ENCODE peak calls at places on chromosome 18, in ten cellular contexts. A, C, B, Q, X, J, W, N, I and R are unnamed samples.

GRCh38 chr18:75265255-75265654 is 54.7 kb downstream of the TSHZ1 start:
- DNase-seq in A (no peak), C (no peak), B (no peak), Q (no peak), X (no peak), J (no peak), W (no peak), N (no peak), I (no peak), R (no peak)

GRCh38 chr18:51610481-51610880 is 413.0 kb upstream of the MEX3C start:
- DNase-seq in A (no peak), C (no peak), B (no peak), Q (no peak), X (no peak), J (no peak), W (no peak), N (no peak), I (no peak), R (no peak)

GRCh38 chr18:32439802-32440201 is 30.9 kb downstream of the GAREM1 start:
- DNase-seq in A (no peak), C (no peak), B (no peak), Q (no peak), X (no peak), J (no peak), W (peak; percentile 0), N (no peak), I (peak; percentile 9), R (no peak)

GRCh38 chr18:75159238-75159518 is 49.8 kb downstream of the PTGR3 start:
- DNase-seq in A (peak; percentile 45), C (no peak), B (no peak), Q (no peak), X (no peak), J (no peak), W (no peak), N (no peak), I (no peak), R (no peak)

GRCh38 chr18:9835796-9836195 is 50.0 kb upstream of the TXNDC2 start:
- DNase-seq in A (no peak), C (no peak), B (no peak), Q (no peak), X (no peak), J (no peak), W (no peak), N (no peak), I (no peak), R (no peak)

GRCh38 chr18:12317664-12318333 is 9.8 kb downstream of the TUBB6 start:
- DNase-seq in A (peak; percentile 73), C (peak; percentile 52), B (peak; percentile 64), Q (no peak), X (no peak), J (no peak), W (peak; percentile 42), N (no peak), I (no peak), R (no peak)

GRCh38 chr18:76494181-76494540 is 881 bp downstream of the ZNF516 start:
- DNase-seq in A (no peak), C (no peak), B (no peak), Q (no peak), X (no peak), J (no peak), W (peak; percentile 37), N (peak; percentile 44), I (no peak), R (peak; percentile 47)

GRCh38 chr18:75129717-75130477 is 79.0 kb downstream of the PTGR3 start:
- DNase-seq in A (no peak), C (no peak), B (no peak), Q (peak; percentile 88), X (no peak), J (no peak), W (no peak), N (no peak), I (no peak), R (no peak)

GRCh38 chr18:56321470-56321869 is 316.9 kb downstream of the TXNL1 start:
- DNase-seq in A (no peak), C (no peak), B (no peak), Q (no peak), X (no peak), J (no peak), W (no peak), N (no peak), I (no peak), R (no peak)

GRCh38 chr18:27121108-27121507 is 64.0 kb downstream of the CHST9 start:
- DNase-seq in A (no peak), C (no peak), B (no peak), Q (no peak), X (no peak), J (no peak), W (no peak), N (no peak), I (no peak), R (no peak)

GRCh38 chr18:22314001-22314400 is 103.7 kb downstream of the CTAGE1 start:
- DNase-seq in A (no peak), C (peak; percentile 47), B (no peak), Q (no peak), X (no peak), J (no peak), W (no peak), N (no peak), I (no peak), R (no peak)

GRCh38 chr18:37529296-37529695 is 36.3 kb downstream of the CELF4 start:
- DNase-seq in A (no peak), C (no peak), B (no peak), Q (no peak), X (no peak), J (no peak), W (no peak), N (no peak), I (no peak), R (no peak)

GRCh38 chr18:63073481-63073880 is 246.1 kb downstream of the BCL2 start:
- DNase-seq in A (no peak), C (no peak), B (no peak), Q (no peak), X (no peak), J (no peak), W (peak; percentile 1), N (no peak), I (no peak), R (no peak)

GRCh38 chr18:24918257-24918656 is 433.7 kb downstream of the ZNF521 start:
- DNase-seq in A (no peak), C (no peak), B (no peak), Q (no peak), X (no peak), J (no peak), W (no peak), N (no peak), I (no peak), R (no peak)

GRCh38 chr18:23689031-23689615 is at the start of gene LAMA3:
- DNase-seq in A (peak; percentile 79), C (no peak), B (no peak), Q (no peak), X (no peak), J (peak; percentile 3), W (no peak), N (peak; percentile 32), I (peak; percentile 53), R (peak; percentile 46)
- TF ChIP-seq CTCF in A (no peak), C (peak; percentile 29), B (peak; percentile 45), Q (no peak), X (peak; percentile 18), J (no peak), W (no peak), N (no peak), I (peak; percentile 33), R (no peak)

GRCh38 chr18:70075906-70076305 is 128.2 kb upstream of the CD226 start:
- DNase-seq in A (no peak), C (no peak), B (no peak), Q (no peak), X (no peak), J (no peak), W (no peak), N (no peak), I (no peak), R (no peak)
- TF ChIP-seq CTCF in A (no peak), C (peak; percentile 14), B (peak; percentile 19), Q (no peak), X (no peak), J (no peak), W (no peak), N (peak; percentile 8), I (no peak), R (peak; percentile 13)

GRCh38 chr18:34976084-34976483 is 65.1 kb upstream of the MAPRE2 start:
- DNase-seq in A (no peak), C (no peak), B (no peak), Q (no peak), X (no peak), J (no peak), W (no peak), N (no peak), I (no peak), R (no peak)

GRCh38 chr18:34971313-34971712 is 69.9 kb upstream of the MAPRE2 start:
- DNase-seq in A (no peak), C (peak; percentile 34), B (no peak), Q (no peak), X (no peak), J (no peak), W (no peak), N (no peak), I (no peak), R (no peak)

GRCh38 chr18:34976534-34976898 is 64.7 kb upstream of the MAPRE2 start:
- DNase-seq in A (no peak), C (no peak), B (no peak), Q (no peak), X (no peak), J (no peak), W (no peak), N (no peak), I (no peak), R (no peak)

GRCh38 chr18:34970106-34970505 is 71.1 kb upstream of the MAPRE2 start:
- DNase-seq in A (no peak), C (peak; percentile 69), B (no peak), Q (no peak), X (no peak), J (no peak), W (no peak), N (no peak), I (no peak), R (no peak)

GRCh38 chr18:34972765-34973414 is 68.3 kb upstream of the MAPRE2 start:
- DNase-seq in A (no peak), C (no peak), B (no peak), Q (no peak), X (no peak), J (no peak), W (no peak), N (no peak), I (no peak), R (no peak)
- TF ChIP-seq CTCF in A (no peak), C (no peak), B (no peak), Q (no peak), X (no peak), J (no peak), W (no peak), N (no peak), I (no peak), R (no peak)

DNA sequence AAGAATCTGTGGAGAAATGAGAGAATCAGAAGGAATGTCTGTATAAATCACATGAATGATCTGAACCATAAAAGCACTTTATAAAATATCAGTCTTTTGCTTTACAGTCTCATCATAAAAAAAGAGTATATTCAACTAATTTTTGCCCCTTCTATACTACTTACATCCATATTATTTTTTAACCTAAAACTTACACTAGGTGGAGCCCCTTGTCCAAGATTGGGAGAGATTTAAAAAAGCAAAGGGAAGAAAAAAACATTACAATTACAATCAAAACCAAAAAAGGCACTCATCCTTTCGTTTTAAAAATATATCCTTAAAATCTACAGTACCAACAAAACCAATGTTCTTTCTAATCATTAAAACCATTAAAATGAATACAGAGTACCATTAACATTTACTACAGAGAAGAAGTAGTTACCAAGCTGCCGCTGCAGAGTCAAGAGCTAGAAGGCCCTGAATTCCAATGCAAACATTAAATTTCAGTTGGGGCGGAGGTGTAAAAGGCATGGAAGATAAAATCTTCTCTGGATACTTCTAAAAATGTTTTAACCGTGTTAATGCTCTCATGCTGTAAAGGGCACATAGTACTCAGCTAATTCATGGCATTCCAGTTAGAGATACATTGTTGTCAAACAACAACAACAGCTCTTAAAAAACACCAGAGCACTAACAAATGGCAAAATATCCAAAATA is 56.7 kb upstream of the EPB41L3 start:
- DNase-seq in A (no peak), C (no peak), B (no peak), Q (no peak), X (no peak), J (no peak), W (peak; percentile 1), N (no peak), I (peak; percentile 57), R (no peak)
- TF ChIP-seq CTCF in A (no peak), C (peak; percentile 28), B (peak; percentile 23), Q (no peak), X (no peak), J (no peak), W (peak; percentile 70), N (no peak), I (peak; percentile 18), R (peak; percentile 70)